ENCODE peak calls at places on chromosomes 6 and 20, in seven cellular contexts. L, J, K, D, W, Y and H are unnamed samples.

GRCh38 chr6:158441639-158442308 is 118.1 kb upstream of the TMEM181 start:
- DNase-seq in L (no peak), J (peak), K (peak), D (no peak), W (no peak), Y (no peak), H (peak)

GRCh38 chr6:79631800-79632172 is 657 bp downstream of the SH3BGRL2 start:
- DNase-seq in L (no peak), J (no peak), K (no peak), D (no peak), W (no peak), Y (no peak), H (peak)

GRCh38 chr6:158755636-158756035 is 63.5 kb downstream of the EZR start:
- DNase-seq in L (no peak), J (no peak), K (no peak), D (no peak), W (no peak), Y (no peak), H (no peak)

GRCh38 chr20:54043044-54043967 is 27.1 kb downstream of the BCAS1 start:
- DNase-seq in L (no peak), J (no peak), K (no peak), D (no peak), W (no peak), Y (no peak), H (no peak)

GRCh38 chr6:37530294-37530693 is 30.6 kb upstream of the CCDC167 start:
- DNase-seq in L (no peak), J (no peak), K (no peak), D (no peak), W (no peak), Y (no peak), H (no peak)

GRCh38 chr20:910840-911770 is 5.0 kb downstream of the ANGPT4 start:
- DNase-seq in L (no peak), J (peak), K (no peak), D (peak), W (peak), Y (no peak), H (peak)

GRCh38 chr20:47546184-47547033 is 44.7 kb downstream of the NCOA3 start:
- DNase-seq in L (no peak), J (no peak), K (no peak), D (no peak), W (no peak), Y (no peak), H (peak)

GRCh38 chr6:114042267-114043075 is 71.5 kb upstream of the HDAC2 start:
- DNase-seq in L (no peak), J (no peak), K (no peak), D (no peak), W (no peak), Y (no peak), H (no peak)

GRCh38 chr6:168004945-168005344 is 7.5 kb downstream of the KIF25 start:
- DNase-seq in L (no peak), J (no peak), K (no peak), D (no peak), W (no peak), Y (no peak), H (no peak)

GRCh38 chr6:157994126-157994795 is 12.6 kb downstream of the SYNJ2 start:
- DNase-seq in L (no peak), J (no peak), K (no peak), D (peak), W (no peak), Y (no peak), H (no peak)

GRCh38 chr6:93105017-93105416 is 314.3 kb downstream of the EPHA7 start:
- DNase-seq in L (no peak), J (no peak), K (no peak), D (no peak), W (no peak), Y (no peak), H (no peak)

GRCh38 chr6:94636780-94637385 is 940.5 kb upstream of the MANEA start:
- DNase-seq in L (no peak), J (no peak), K (no peak), D (no peak), W (peak), Y (peak), H (no peak)

GRCh38 chr20:34216382-34216742 is 24.9 kb upstream of the ASIP start:
- DNase-seq in L (no peak), J (no peak), K (no peak), D (no peak), W (no peak), Y (no peak), H (no peak)

GRCh38 chr6:158970640-158971291 is 29.2 kb downstream of the RSPH3 start:
- DNase-seq in L (no peak), J (no peak), K (peak), D (no peak), W (no peak), Y (no peak), H (no peak)

GRCh38 chr6:14435291-14435690 is 317.7 kb downstream of the CD83 start:
- DNase-seq in L (no peak), J (no peak), K (no peak), D (no peak), W (no peak), Y (no peak), H (no peak)

GRCh38 chr6:2765166-2765895 is at the start of gene WRNIP1:
- DNase-seq in L (peak), J (peak), K (peak), D (peak), W (peak), Y (peak), H (peak)
- TF ChIP-seq POLR2A in L (peak), J (peak), K (peak), D (peak), W (peak), Y (peak), H (peak)

DNA sequence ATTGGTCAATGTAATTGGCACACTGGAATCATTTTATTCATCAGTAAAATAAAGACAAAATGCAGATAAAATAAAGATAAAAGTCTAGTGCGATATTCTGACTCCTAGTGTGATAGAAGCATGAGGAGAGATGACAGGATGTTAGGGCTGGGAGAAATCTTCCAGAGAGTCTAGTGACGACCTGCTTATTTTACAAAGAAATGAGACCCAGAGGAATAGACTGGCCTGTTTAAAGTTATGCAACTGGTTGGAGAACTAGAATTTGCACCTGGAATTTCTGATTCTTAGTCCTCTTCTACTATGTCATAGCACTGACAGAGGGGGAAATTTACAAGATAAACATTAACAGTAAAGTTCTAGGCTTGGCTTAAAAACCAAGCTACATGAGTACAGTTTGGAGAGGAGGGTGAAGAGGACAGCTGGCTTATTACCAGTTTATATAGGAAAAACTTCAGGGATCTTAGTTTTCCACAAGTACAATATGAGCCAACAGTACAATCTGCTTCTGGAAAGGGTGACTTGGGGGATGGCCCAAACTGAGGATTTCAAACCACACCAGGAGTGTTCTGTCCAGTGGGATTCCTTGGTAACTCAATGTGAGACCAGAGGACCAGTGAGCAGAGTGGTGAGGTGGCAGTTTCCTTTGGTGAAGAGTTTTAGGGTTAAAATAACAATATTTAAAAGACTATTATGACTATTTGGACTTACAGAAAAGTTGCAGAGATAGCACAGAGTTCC is 269.6 kb downstream of the CD109 start:
- DNase-seq in L (no peak), J (no peak), K (no peak), D (no peak), W (no peak), Y (no peak), H (no peak)
- TF ChIP-seq POLR2A in L (no peak), J (no peak), K (no peak), D (no peak), W (no peak), Y (no peak), H (no peak)

DNA sequence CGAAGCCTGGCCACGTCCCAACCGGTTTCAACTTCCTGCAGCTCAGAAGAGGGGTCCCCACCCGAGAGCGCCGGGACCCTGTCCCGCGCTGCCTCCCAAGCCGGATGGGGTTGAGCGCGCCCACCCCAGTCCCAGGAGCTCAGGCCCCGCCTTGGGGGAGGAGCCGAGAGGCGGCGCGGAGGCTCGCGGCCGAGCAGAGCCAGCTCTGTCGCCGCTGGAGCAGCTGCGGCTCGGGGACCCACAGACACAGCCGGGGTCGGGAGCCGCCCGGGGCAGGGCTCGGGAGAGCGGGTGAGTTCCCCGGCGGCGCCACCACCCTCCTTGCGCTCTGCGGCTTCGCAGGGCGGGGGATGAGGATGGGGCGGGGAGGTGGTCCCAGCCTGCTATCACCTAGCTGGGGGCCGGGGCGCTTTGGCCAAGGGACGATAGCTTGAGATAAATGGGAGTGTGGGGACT is at the start of gene PPP1R16B:
- DNase-seq in L (peak), J (peak), K (no peak), D (peak), W (peak), Y (no peak), H (peak)
- TF ChIP-seq POLR2A in L (peak), J (no peak), K (peak), D (peak), W (peak), Y (no peak), H (no peak)

GRCh38 chr20:17682103-17682888 is at the start of gene RRBP1:
- DNase-seq in L (peak), J (peak), K (peak), D (peak), W (peak), Y (peak), H (peak)
- TF ChIP-seq POLR2A in L (peak), J (peak), K (peak), D (peak), W (peak), Y (peak), H (peak)

GRCh38 chr6:129131282-129131681 is 248.3 kb downstream of the LAMA2 start:
- DNase-seq in L (no peak), J (peak), K (peak), D (no peak), W (no peak), Y (no peak), H (peak)
- TF ChIP-seq POLR2A in L (no peak), J (no peak), K (no peak), D (no peak), W (no peak), Y (no peak), H (no peak)

GRCh38 chr6:108581237-108581931 is 20.7 kb downstream of the FOXO3 start:
- DNase-seq in L (no peak), J (no peak), K (peak), D (no peak), W (peak), Y (no peak), H (no peak)
- TF ChIP-seq POLR2A in L (no peak), J (no peak), K (peak), D (no peak), W (no peak), Y (no peak), H (no peak)